ENCODE peak calls at places on chromosomes 5 and 9, in seven cellular contexts. Z is IMR-90, U is mesendoderm, C is neuronal stem cell, E is H9, W is H1, R is mesenchymal stem cell. T is an unnamed sample.

GRCh38 chr5:107669543-107670027 is 1.2 kb downstream of the EFNA5 start:
- DNase-seq in Z (peak; percentile 2), U (peak; percentile 73), C (no peak), E (peak; percentile 55), W (no peak), R (peak; percentile 47), T (no peak)

GRCh38 chr5:31059889-31060288 is 133.6 kb upstream of the CDH6 start:
- DNase-seq in Z (no peak), U (no peak), C (no peak), E (no peak), W (no peak), R (no peak), T (no peak)

GRCh38 chr5:171308453-171309275 is at the start of gene TLX3:
- DNase-seq in Z (peak; percentile 23), U (peak; percentile 95), C (no peak), E (peak; percentile 87), W (peak; percentile 73), R (peak; percentile 43), T (peak; percentile 86)

GRCh38 chr9:111036068-111036789 is 2.0 kb downstream of the LPAR1 start:
- DNase-seq in Z (peak; percentile 68), U (peak; percentile 94), C (peak; percentile 26), E (peak; percentile 78), W (no peak), R (peak; percentile 65), T (peak; percentile 6)

GRCh38 chr9:107422189-107422802 is 67.3 kb downstream of the KLF4 start:
- DNase-seq in Z (peak; percentile 51), U (peak; percentile 93), C (peak; percentile 74), E (peak; percentile 91), W (peak; percentile 73), R (peak; percentile 86), T (peak; percentile 88)

GRCh38 chr9:90805006-90805993 is 3.7 kb downstream of the SYK start:
- DNase-seq in Z (no peak), U (no peak), C (no peak), E (no peak), W (no peak), R (peak; percentile 53), T (no peak)

GRCh38 chr9:12880406-12881016 is 105.7 kb downstream of the LURAP1L start:
- DNase-seq in Z (peak; percentile 66), U (peak; percentile 40), C (no peak), E (no peak), W (no peak), R (peak; percentile 28), T (no peak)

GRCh38 chr9:18437315-18438200 is 36.4 kb upstream of the ADAMTSL1 start:
- DNase-seq in Z (peak; percentile 65), U (peak; percentile 77), C (no peak), E (no peak), W (no peak), R (peak; percentile 49), T (no peak)

GRCh38 chr9:137953683-137954438 is 76.3 kb downstream of the CACNA1B start:
- DNase-seq in Z (no peak), U (no peak), C (no peak), E (no peak), W (no peak), R (no peak), T (no peak)

GRCh38 chr9:73683862-73684591 is 532.4 kb downstream of the ANXA1 start:
- DNase-seq in Z (no peak), U (peak; percentile 68), C (peak; percentile 31), E (peak; percentile 44), W (peak; percentile 23), R (peak; percentile 60), T (peak; percentile 32)

GRCh38 chr9:37650873-37651768 is at the start of gene FRMPD1:
- DNase-seq in Z (peak; percentile 14), U (peak; percentile 70), C (no peak), E (peak; percentile 75), W (peak; percentile 13), R (peak; percentile 29), T (peak; percentile 70)

DNA sequence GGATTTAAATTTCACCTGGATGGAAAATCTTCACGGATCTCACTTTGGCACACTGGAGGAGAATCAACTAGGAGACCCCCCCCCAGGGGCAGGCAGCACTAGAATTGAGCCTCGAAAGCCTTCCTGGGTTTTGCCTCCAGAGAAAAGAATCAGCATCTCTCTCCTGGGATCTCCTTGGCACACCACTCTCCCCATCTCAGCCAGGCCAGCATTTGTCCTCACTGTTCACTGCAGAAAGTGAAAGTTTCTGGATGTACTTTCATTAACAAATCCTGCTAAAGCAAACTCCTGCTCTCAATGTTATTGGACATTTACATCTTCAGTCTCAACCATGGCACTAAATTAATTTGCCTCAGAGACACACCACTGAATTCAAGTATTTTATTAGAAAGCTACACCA is 312.2 kb downstream of the SLIT3 start:
- DNase-seq in Z (no peak), U (no peak), C (no peak), E (no peak), W (no peak), R (no peak), T (no peak)
- H3K18ac ChIP-seq in Z (no peak overlapping the region), U (no peak overlapping the region), C (no peak overlapping the region), E (no peak overlapping the region), W (no peak overlapping the region), R (no peak overlapping the region), T (no peak overlapping the region)

GRCh38 chr5:57455511-57455910 is 27.1 kb downstream of the ACTBL2 start:
- DNase-seq in Z (no peak), U (no peak), C (no peak), E (no peak), W (no peak), R (no peak), T (peak; percentile 46)

GRCh38 chr5:57453728-57454127 is 28.9 kb downstream of the ACTBL2 start:
- DNase-seq in Z (no peak), U (no peak), C (no peak), E (no peak), W (no peak), R (no peak), T (no peak)

GRCh38 chr5:57456531-57457135 is 26.0 kb downstream of the ACTBL2 start:
- DNase-seq in Z (no peak), U (no peak), C (no peak), E (no peak), W (no peak), R (no peak), T (no peak)

GRCh38 chr5:57454896-57455295 is 27.7 kb downstream of the ACTBL2 start:
- DNase-seq in Z (no peak), U (no peak), C (no peak), E (no peak), W (no peak), R (no peak), T (no peak)

GRCh38 chr5:57456056-57456455 is 26.6 kb downstream of the ACTBL2 start:
- DNase-seq in Z (no peak), U (no peak), C (no peak), E (no peak), W (no peak), R (no peak), T (peak; percentile 38)
- H3K18ac ChIP-seq in Z (peak overlapping the region; percentile 77), U (no peak overlapping the region), C (no peak overlapping the region), E (no peak overlapping the region), W (no peak overlapping the region), R (no peak overlapping the region), T (no peak overlapping the region)

GRCh38 chr9:77261605-77262004 is 84.3 kb downstream of the VPS13A start:
- DNase-seq in Z (no peak), U (no peak), C (no peak), E (no peak), W (no peak), R (no peak), T (no peak)
- H3K18ac ChIP-seq in Z (no peak overlapping the region), U (no peak overlapping the region), C (no peak overlapping the region), E (no peak overlapping the region), W (no peak overlapping the region), R (no peak overlapping the region), T (no peak overlapping the region)

DNA sequence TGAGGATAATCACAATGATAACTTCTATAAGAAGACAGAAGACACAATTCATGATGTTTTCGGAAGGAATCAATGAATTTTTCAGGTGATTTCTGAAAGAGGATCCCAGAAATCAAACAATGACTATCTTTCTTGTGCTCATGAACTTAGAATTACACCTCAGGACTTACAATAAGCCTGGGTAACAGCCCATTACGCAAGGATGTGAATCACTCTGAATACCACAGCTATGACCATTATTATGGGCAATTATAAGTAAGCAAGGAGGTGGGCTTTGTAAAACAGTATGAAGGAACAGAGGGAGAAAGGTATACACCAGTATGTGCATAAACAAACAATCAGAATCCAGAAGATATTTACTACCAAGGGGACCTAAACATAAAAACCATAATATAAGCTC is 21.5 kb upstream of the PPP2CA start:
- DNase-seq in Z (peak; percentile 96), U (peak; percentile 38), C (no peak), E (no peak), W (no peak), R (peak; percentile 89), T (peak; percentile 91)
- H3K18ac ChIP-seq in Z (peak overlapping the region; percentile 55), U (no peak overlapping the region), C (no peak overlapping the region), E (no peak overlapping the region), W (no peak overlapping the region), R (no peak overlapping the region), T (no peak overlapping the region)

DNA sequence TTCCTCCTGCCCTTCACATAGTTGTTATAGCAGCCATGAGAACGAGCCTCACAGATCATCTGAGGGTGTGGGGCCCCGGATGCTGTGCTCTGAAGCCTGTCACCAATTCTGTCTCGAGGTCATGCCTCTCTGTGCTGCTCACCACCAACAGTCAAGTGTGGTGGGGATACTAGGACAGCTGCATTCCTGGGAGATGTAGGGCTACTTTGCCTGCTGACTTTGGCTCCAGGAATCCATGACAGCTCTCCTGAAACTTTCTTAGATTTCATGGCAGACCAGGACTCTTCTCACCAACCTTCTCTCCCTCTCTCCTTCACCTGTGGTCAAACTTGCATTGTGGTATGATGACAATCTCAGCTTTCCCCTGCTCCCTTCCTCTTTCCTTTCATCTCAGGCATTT is 395.9 kb downstream of the PSAT1 start:
- DNase-seq in Z (peak; percentile 60), U (peak; percentile 21), C (no peak), E (no peak), W (no peak), R (peak; percentile 11), T (peak; percentile 15)
- H3K18ac ChIP-seq in Z (no peak overlapping the region), U (no peak overlapping the region), C (peak overlapping the region; percentile 49), E (no peak overlapping the region), W (no peak overlapping the region), R (no peak overlapping the region), T (no peak overlapping the region)

GRCh38 chr5:36769129-36769528 is 107.4 kb upstream of the NIPBL start:
- DNase-seq in Z (no peak), U (no peak), C (no peak), E (no peak), W (no peak), R (no peak), T (no peak)
- H3K18ac ChIP-seq in Z (no peak overlapping the region), U (no peak overlapping the region), C (no peak overlapping the region), E (no peak overlapping the region), W (no peak overlapping the region), R (no peak overlapping the region), T (no peak overlapping the region)